ENCODE peak calls at places on chromosomes 6 and 20, in six cellular contexts. V, D, A, W, F and L are unnamed samples.

GRCh38 chr20:46631212-46631869 is 19.9 kb downstream of the SLC13A3 start:
- DNase-seq in V (no peak), D (no peak), A (no peak), W (no peak), F (no peak), L (no peak)

GRCh38 chr6:25652007-25652515 is at the start of gene SCGN:
- DNase-seq in V (peak; percentile 40), D (peak; percentile 63), A (peak; percentile 26), W (peak; percentile 65), F (peak; percentile 5), L (peak; percentile 83)

GRCh38 chr6:41791984-41792383 is 4.5 kb downstream of the TOMM6 start:
- DNase-seq in V (no peak), D (no peak), A (no peak), W (no peak), F (no peak), L (no peak)

GRCh38 chr20:3473944-3474343 is 3.1 kb downstream of the ATRN start:
- DNase-seq in V (no peak), D (no peak), A (no peak), W (no peak), F (no peak), L (no peak)

GRCh38 chr6:22838346-22838745 is 269.0 kb downstream of the HDGFL1 start:
- DNase-seq in V (no peak), D (no peak), A (no peak), W (no peak), F (no peak), L (no peak)

GRCh38 chr6:106924699-106925523 is 49.6 kb downstream of the CD24 start:
- DNase-seq in V (no peak), D (no peak), A (no peak), W (no peak), F (no peak), L (no peak)

GRCh38 chr6:147077251-147077650 is 127.0 kb upstream of the STXBP5 start:
- DNase-seq in V (no peak), D (no peak), A (no peak), W (peak; percentile 99), F (no peak), L (peak; percentile 81)

GRCh38 chr20:18904624-18905023 is 91.0 kb downstream of the SCP2D1 start:
- DNase-seq in V (no peak), D (no peak), A (no peak), W (peak; percentile 31), F (no peak), L (no peak)

GRCh38 chr20:8299921-8300320 is 167.9 kb downstream of the PLCB1 start:
- DNase-seq in V (no peak), D (no peak), A (no peak), W (no peak), F (no peak), L (no peak)

GRCh38 chr6:30071081-30071818 is 4.3 kb downstream of the PPP1R11 start:
- DNase-seq in V (no peak), D (no peak), A (no peak), W (no peak), F (no peak), L (no peak)

GRCh38 chr6:122180132-122180531 is 219.3 kb upstream of the HSF2 start:
- DNase-seq in V (no peak), D (no peak), A (no peak), W (peak; percentile 35), F (no peak), L (no peak)

GRCh38 chr6:2855061-2855519 is 13.4 kb upstream of the SERPINB1 start:
- DNase-seq in V (no peak), D (no peak), A (no peak), W (no peak), F (no peak), L (no peak)

GRCh38 chr6:140597181-140597580 is 1222.7 kb upstream of the CITED2 start:
- DNase-seq in V (no peak), D (no peak), A (no peak), W (no peak), F (no peak), L (no peak)

GRCh38 chr6:124866040-124866439 is 96.2 kb upstream of the RNF217 start:
- DNase-seq in V (no peak), D (no peak), A (no peak), W (peak; percentile 17), F (no peak), L (no peak)

GRCh38 chr6:152099816-152100618 is 292.5 kb downstream of the ESR1 start:
- DNase-seq in V (no peak), D (peak; percentile 80), A (no peak), W (no peak), F (no peak), L (peak; percentile 79)

GRCh38 chr6:136967874-136968752 is 46.0 kb downstream of the SLC35D3 start:
- DNase-seq in V (peak; percentile 34), D (peak; percentile 69), A (peak; percentile 67), W (peak; percentile 70), F (peak; percentile 42), L (no peak)

GRCh38 chr6:32689531-32690505 is 23.4 kb upstream of the HLA-DQB1 start:
- DNase-seq in V (no peak), D (no peak), A (no peak), W (no peak), F (no peak), L (no peak)

GRCh38 chr6:14305629-14306028 is 188.1 kb downstream of the CD83 start:
- DNase-seq in V (no peak), D (no peak), A (no peak), W (no peak), F (no peak), L (no peak)

GRCh38 chr6:165573671-165574070 is 89.4 kb downstream of the PDE10A start:
- DNase-seq in V (no peak), D (peak; percentile 79), A (peak; percentile 75), W (peak; percentile 32), F (no peak), L (no peak)

GRCh38 chr20:24465730-24466129 is 3.7 kb upstream of the SYNDIG1 start:
- DNase-seq in V (no peak), D (peak; percentile 63), A (no peak), W (peak; percentile 58), F (no peak), L (no peak)

GRCh38 chr6:123655520-123656306 is 19.0 kb upstream of the TRDN start:
- DNase-seq in V (peak; percentile 49), D (no peak), A (peak; percentile 6), W (no peak), F (no peak), L (no peak)

GRCh38 chr6:14144678-14145113 is 27.1 kb downstream of the CD83 start:
- DNase-seq in V (peak; percentile 7), D (peak; percentile 67), A (peak; percentile 62), W (peak; percentile 43), F (peak; percentile 73), L (no peak)

GRCh38 chr6:139556532-139556931 is 182.1 kb upstream of the CITED2 start:
- DNase-seq in V (no peak), D (no peak), A (no peak), W (no peak), F (no peak), L (no peak)

GRCh38 chr6:45558858-45559257 is 181.1 kb upstream of the SUPT3H start:
- DNase-seq in V (no peak), D (no peak), A (no peak), W (no peak), F (no peak), L (no peak)

GRCh38 chr6:35558571-35558970 is 45.9 kb upstream of the TULP1 start:
- DNase-seq in V (no peak), D (no peak), A (no peak), W (no peak), F (no peak), L (no peak)

GRCh38 chr6:54689620-54690019 is 157.0 kb upstream of the FAM83B start:
- DNase-seq in V (no peak), D (no peak), A (no peak), W (no peak), F (no peak), L (no peak)

GRCh38 chr6:24274441-24275083 is 83.3 kb downstream of the DCDC2 start:
- DNase-seq in V (peak; percentile 2), D (no peak), A (no peak), W (no peak), F (no peak), L (no peak)

GRCh38 chr6:144216668-144217218 is 66.4 kb downstream of the STX11 start:
- DNase-seq in V (no peak), D (no peak), A (no peak), W (no peak), F (peak; percentile 54), L (no peak)

GRCh38 chr6:132188865-132189264 is 212.4 kb downstream of the MOXD1 start:
- DNase-seq in V (no peak), D (no peak), A (no peak), W (no peak), F (no peak), L (no peak)

GRCh38 chr6:134421496-134421895 is 103.6 kb upstream of the SGK1 start:
- DNase-seq in V (no peak), D (no peak), A (peak; percentile 49), W (no peak), F (no peak), L (no peak)

GRCh38 chr6:33698494-33698893 is 13.0 kb downstream of the UQCC2 start:
- DNase-seq in V (no peak), D (no peak), A (no peak), W (no peak), F (no peak), L (no peak)

GRCh38 chr6:104159045-104159618 is 700.6 kb downstream of the HACE1 start:
- DNase-seq in V (no peak), D (no peak), A (no peak), W (no peak), F (no peak), L (no peak)

GRCh38 chr20:58213112-58213511 is 15.3 kb downstream of the ANKRD60 start:
- DNase-seq in V (no peak), D (no peak), A (no peak), W (peak; percentile 20), F (no peak), L (no peak)

GRCh38 chr6:46014054-46014453 is 1.6 kb downstream of the CLIC5 start:
- DNase-seq in V (no peak), D (no peak), A (no peak), W (no peak), F (no peak), L (no peak)

GRCh38 chr6:74137910-74138309 is 441.9 kb downstream of the CD109 start:
- DNase-seq in V (no peak), D (no peak), A (peak; percentile 1), W (no peak), F (no peak), L (no peak)

GRCh38 chr6:112214749-112215269 is 39.6 kb downstream of the LAMA4 start:
- DNase-seq in V (no peak), D (no peak), A (peak; percentile 14), W (no peak), F (no peak), L (no peak)

GRCh38 chr6:146543940-146544661 is 468 bp downstream of the RAB32 start:
- DNase-seq in V (peak; percentile 44), D (peak; percentile 66), A (no peak), W (peak; percentile 33), F (no peak), L (peak; percentile 74)

GRCh38 chr20:15925376-15925775 is 647.9 kb downstream of the KIF16B start:
- DNase-seq in V (no peak), D (no peak), A (no peak), W (no peak), F (no peak), L (no peak)

GRCh38 chr20:35697696-35698297 is 1.4 kb downstream of the NFS1 start:
- DNase-seq in V (no peak), D (no peak), A (no peak), W (no peak), F (no peak), L (no peak)

GRCh38 chr6:10434235-10434634 is 19.4 kb upstream of the TFAP2A start:
- DNase-seq in V (no peak), D (no peak), A (no peak), W (no peak), F (no peak), L (no peak)